ENCODE peak calls at places on chromosome 12, in four cellular contexts. M, W, E and H are unnamed samples.

GRCh38 chr12:102702447-102703114 is 214.5 kb downstream of the PAH start:
- ATAC-seq in E (no peak), W (peak), M (peak), H (no peak)

GRCh38 chr12:54588110-54588831 is at the start of gene PPP1R1A:
- ATAC-seq in E (peak), M (no peak), W (peak), H (peak)

GRCh38 chr12:15278816-15279658 is 43.3 kb upstream of the PTPRO start:
- ATAC-seq in E (peak), M (peak), W (peak), H (peak)

GRCh38 chr12:89566615-89567014 is 40.8 kb upstream of the POC1B start:
- ATAC-seq in E (no peak), W (no peak), M (peak), H (no peak)

GRCh38 chr12:67323007-67323406 is 53.8 kb downstream of the CAND1 start:
- ATAC-seq in M (no peak), W (no peak), E (no peak), H (no peak)

GRCh38 chr12:46449856-46450255 is 77.3 kb upstream of the SLC38A2 start:
- ATAC-seq in W (peak), E (no peak), M (no peak), H (no peak)

GRCh38 chr12:127712561-127712960 is 554.4 kb upstream of the TMEM132C start:
- ATAC-seq in M (no peak), W (no peak), E (no peak), H (no peak)

GRCh38 chr12:32659908-32660440 is 19.1 kb upstream of the DNM1L start:
- ATAC-seq in W (no peak), E (peak), M (peak), H (no peak)

GRCh38 chr12:132393991-132394949 is 64.9 kb upstream of the GALNT9 start:
- ATAC-seq in E (no peak), W (no peak), M (no peak), H (no peak)

GRCh38 chr12:30794591-30795409 is 40.0 kb upstream of the CAPRIN2 start:
- ATAC-seq in E (no peak), W (no peak), M (peak), H (peak)

GRCh38 chr12:30795660-30796507 is 41.1 kb upstream of the CAPRIN2 start:
- ATAC-seq in M (peak), E (peak), W (peak), H (peak)

GRCh38 chr12:30796508-30796780 is 41.7 kb upstream of the CAPRIN2 start:
- ATAC-seq in E (peak), W (peak), M (peak), H (peak)

GRCh38 chr12:30794020-30794419 is 39.3 kb upstream of the CAPRIN2 start:
- ATAC-seq in E (no peak), M (no peak), W (no peak), H (no peak)

DNA sequence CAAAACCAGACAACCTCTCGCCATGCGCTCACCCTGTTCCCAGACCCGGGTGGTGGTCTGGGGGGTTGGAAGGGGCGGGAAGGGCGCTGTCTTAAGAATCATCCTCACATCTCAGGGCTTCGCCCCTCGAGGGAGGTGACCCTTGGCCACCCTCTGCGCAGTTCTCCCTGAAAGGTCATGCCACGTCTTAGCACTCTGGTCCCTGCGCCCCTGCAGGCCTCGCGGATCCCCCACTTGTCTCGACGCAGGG is 40.6 kb upstream of the CAPRIN2 start:
- ATAC-seq in E (peak), M (no peak), W (no peak), H (no peak)
- H3K4me3 ChIP-seq in E (peak), M (no peak), W (no peak), H (peak)

DNA sequence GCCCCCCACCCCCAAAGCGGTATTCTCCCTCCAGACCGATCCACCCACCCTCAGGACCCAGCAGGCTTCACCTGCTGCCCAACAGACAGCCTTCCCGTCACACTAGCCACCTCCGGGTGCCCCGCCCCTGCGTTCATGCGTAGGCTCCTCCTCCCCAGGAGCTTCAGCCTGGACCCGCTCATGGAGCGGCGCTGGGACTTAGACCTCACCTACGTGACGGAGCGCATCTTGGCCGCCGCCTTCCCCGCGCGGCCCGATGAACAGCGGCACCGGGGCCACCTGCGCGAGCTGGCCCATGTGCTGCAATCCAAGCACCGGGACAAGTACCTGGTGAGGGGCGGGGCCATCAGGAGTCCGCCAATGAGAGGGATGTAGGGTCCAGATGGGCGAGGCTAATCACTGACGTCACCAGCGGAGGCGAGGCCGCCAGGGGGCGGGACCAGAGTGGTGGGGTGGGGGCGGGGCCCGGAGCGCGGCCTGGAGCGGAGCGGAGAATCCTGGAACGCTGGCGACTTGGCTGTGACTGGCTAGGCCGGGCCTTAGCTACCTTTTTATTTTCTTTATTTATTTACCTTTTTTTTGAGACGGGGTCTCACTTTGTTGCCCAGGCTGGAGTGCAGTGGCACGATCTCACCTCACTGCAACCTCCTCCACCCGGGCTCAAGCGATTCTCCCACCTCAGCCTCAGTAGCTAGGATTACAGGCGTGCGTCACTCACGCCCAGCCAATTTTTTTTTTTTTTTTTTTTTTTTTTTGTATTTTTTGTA is 4.4 kb downstream of the TNS2 start:
- ATAC-seq in M (peak), W (peak), E (peak), H (peak)
- TF ChIP-seq POLR2A in M (peak), W (peak), E (peak), H (peak)

GRCh38 chr12:123992118-123992825 is 19.3 kb downstream of the ZNF664 start:
- ATAC-seq in M (no peak), E (no peak), W (no peak), H (no peak)
- H3K27ac ChIP-seq in M (no peak), E (no peak), W (peak), H (no peak)

GRCh38 chr12:6751767-6752166 is 1.2 kb downstream of the MLF2 start:
- ATAC-seq in W (no peak), M (no peak), E (no peak), H (no peak)

GRCh38 chr12:6752181-6752930 is 585 bp downstream of the MLF2 start:
- ATAC-seq in E (peak), M (peak), W (no peak), H (no peak)

GRCh38 chr12:6752931-6753771 is at the start of gene MLF2:
- ATAC-seq in W (peak), M (peak), E (peak), H (peak)

GRCh38 chr12:6754406-6754805 is 1.5 kb upstream of the MLF2 start:
- ATAC-seq in E (no peak), W (no peak), M (no peak), H (no peak)

GRCh38 chr12:6753772-6754356 is 923 bp upstream of the MLF2 start:
- ATAC-seq in W (no peak), E (no peak), M (no peak), H (no peak)
- H3K4me3 ChIP-seq in W (no peak), E (no peak), M (no peak), H (no peak)

GRCh38 chr12:88362439-88362838 is 217.8 kb downstream of the KITLG start:
- ATAC-seq in W (no peak), E (no peak), M (no peak), H (no peak)
- TF ChIP-seq POLR2A in W (no peak), E (no peak), M (no peak), H (no peak)

GRCh38 chr12:118053071-118053985 is 7.7 kb downstream of the WSB2 start:
- ATAC-seq in M (no peak), W (no peak), E (no peak), H (no peak)

GRCh38 chr12:118058881-118059644 is 1.9 kb downstream of the WSB2 start:
- ATAC-seq in W (no peak), E (no peak), M (no peak), H (no peak)

GRCh38 chr12:118055144-118055557 is 5.8 kb downstream of the WSB2 start:
- ATAC-seq in E (no peak), W (no peak), M (peak), H (no peak)

GRCh38 chr12:118058227-118058626 is 2.8 kb downstream of the WSB2 start:
- ATAC-seq in M (no peak), E (no peak), W (no peak), H (no peak)

DNA sequence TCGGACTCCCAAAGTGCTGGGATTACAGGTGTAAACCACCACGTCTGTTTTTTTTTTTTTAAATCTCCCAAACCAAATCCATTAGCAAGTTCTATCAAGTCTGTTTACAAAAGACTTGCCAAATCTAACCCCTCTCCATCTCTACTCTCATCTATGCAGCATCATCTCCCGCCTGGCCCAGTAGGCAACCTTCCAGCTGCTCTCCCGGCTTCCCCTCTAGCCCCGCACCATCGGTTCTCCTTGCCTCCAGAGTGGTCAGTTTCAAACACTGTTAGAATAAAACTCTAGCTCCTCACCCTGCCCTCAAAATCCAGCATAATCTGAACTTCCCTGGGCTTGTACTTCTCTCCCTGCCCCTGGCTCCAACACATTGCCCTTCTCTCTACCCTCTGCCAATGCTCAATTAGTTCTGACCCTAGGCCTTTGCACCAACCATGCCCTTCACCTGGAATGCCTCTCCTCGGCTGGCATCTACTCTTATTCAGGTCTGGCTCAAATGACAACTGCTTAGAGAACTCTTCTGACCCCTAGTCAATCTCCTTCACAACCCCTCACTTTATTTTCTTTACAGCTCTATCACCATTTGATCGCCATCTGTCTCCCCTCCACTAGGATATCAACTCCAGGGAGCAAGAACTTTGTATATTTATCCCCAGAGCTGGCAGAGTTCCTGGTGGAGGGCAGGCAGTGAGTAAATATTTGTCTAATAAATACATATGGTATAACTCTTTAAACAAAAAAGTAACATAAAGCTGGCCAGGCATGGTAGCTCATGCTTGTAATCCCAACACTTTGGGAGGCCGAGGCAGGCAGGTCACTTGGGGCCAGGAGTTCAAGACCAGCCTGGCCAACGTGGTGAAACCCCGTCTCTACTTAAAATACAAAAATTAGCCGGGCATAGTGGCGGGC is 4.9 kb downstream of the WSB2 start:
- ATAC-seq in E (no peak), M (no peak), W (no peak), H (no peak)
- H3K27ac ChIP-seq in E (peak), M (no peak), W (peak), H (no peak)

GRCh38 chr12:122005252-122005651 is 16.4 kb upstream of the BCL7A start:
- ATAC-seq in E (no peak), W (no peak), M (no peak), H (no peak)

GRCh38 chr12:122003646-122004611 is 17.8 kb upstream of the BCL7A start:
- ATAC-seq in W (no peak), E (no peak), M (peak), H (no peak)

GRCh38 chr12:122006186-122006926 is 15.3 kb upstream of the BCL7A start:
- ATAC-seq in M (no peak), E (no peak), W (no peak), H (no peak)

GRCh38 chr12:122001379-122002209 is 20.1 kb upstream of the BCL7A start:
- ATAC-seq in M (no peak), W (no peak), E (no peak), H (no peak)

DNA sequence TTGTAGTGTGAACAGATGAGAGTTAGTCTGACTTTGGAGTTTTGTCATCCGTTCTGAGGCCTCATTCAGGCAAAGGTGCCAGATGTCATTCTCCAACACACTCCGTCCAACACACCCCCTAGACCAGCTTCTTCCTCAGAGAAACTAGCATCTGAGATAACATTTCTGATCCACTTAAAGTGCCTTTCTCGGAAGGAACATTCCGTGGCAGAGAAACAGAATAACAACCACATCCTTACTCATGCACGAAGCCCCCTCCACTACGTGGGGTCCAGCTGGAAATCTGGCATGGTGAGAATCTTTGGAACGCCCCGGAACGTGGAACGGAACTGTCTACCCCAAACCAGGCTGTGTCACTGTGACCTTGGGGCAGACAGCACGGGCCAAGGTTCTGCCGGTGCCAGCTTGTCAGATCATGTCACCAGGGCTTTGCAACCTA is 17.0 kb upstream of the BCL7A start:
- ATAC-seq in W (no peak), M (no peak), E (no peak), H (no peak)
- H3K4me3 ChIP-seq in W (no peak), M (no peak), E (no peak), H (no peak)

DNA sequence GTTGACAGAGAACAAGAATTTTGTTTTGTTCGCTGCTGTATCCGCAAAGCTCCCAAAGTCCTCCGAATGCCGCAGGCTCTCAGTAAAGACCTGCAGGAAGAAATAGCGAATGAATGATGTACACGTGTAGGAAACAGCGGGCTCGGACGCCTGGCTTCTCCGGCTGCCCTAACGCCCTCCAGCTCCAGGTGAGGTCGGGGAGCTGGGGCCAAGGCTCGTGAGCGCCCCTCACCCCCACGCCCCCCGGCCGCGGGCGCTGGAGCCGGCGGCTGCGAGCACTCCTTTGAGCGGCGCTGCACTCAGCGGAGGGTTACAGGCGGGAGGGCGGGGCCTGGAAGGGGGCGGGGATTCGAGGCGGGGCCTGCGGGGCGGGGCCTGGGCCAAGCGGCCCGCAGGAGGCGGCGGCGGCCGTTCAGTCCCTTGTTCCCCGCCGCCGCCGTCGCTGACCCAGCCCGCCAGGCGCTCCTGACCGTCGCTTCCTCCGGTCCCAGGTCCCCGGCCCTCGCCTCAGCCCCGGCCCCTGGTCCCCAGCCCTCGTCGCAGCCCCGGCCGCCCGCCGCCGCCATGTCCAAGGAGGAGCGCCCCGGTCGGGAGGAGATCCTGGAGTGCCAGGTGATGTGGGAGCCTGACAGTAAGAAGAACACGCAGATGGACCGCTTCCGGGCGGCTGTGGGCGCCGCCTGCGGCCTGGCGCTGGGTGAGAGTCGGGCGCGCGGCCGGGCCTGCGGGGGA is at the start of gene AACS:
- ATAC-seq in W (peak), E (peak), M (peak), H (peak)
- TF ChIP-seq POLR2A in W (peak), E (peak), M (peak), H (peak)

DNA sequence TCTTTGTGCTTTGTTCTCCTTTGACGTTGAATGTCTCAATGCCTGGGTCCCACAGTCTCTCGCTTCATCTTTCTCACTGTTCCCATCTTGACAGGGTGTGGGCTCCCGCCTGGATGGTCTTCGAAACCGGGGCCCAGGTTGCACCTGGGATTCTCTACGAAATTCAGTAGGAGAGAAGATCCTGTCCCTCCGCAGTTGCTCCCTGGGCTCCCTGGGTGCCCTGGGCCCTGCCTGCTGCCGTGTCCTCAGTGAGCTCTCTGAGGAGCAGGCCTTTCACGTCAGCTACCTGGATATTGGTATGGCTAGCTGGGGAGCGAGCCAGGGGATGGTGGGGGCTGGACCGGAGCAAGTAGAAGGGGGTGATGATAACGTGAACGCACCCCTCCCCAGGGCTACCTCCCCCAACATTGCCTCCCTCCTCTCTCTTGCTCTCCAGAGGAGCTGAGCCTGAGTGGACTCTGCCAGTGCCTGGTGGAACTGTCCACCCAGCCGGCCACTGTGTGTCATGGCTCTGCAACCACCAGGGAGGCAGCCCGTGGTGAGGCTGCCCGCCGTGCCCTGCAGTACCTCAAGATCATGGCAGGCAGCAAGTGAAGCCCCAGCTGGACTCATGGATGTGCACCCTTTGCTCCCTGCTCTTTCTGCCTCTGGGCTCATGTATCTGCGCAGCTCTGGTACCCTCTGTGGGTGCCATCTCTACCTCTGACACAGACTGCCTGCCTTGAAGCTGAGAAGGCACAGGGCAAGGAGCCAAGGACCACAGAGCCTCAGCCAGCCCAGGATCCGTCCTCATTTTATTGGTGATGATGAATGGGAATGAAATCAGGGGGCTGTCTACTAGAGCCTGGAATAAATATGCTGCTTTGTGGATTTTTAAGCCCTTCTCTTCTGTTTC is 1.5 kb downstream of the NPFF start:
- ATAC-seq in E (no peak), M (no peak), W (no peak), H (no peak)
- H3K27ac ChIP-seq in E (peak), M (no peak), W (no peak), H (no peak)